ENCODE peak calls at places on chromosomes 12 and 14, in nine cellular contexts. H is upper lobe of right lung, B is heart right ventricle, A is cardiac muscle cell, W is DND-41, K is stomach, S is ovary, Q is tibial artery, L is GM23338. G is an unnamed sample.

GRCh38 chr12:110619534-110619953 is 5.6 kb downstream of the TCTN1 start:
- DNase-seq in H (no peak), B (no peak), A (no peak), W (no peak), K (no peak), S (no peak), Q (no peak), L (no peak), G (no peak)

GRCh38 chr12:25384954-25385216 is 134.2 kb upstream of the KRAS start:
- DNase-seq in H (no peak), B (no peak), A (no peak), W (no peak), K (no peak), S (no peak), Q (no peak), L (no peak), G (no peak)

GRCh38 chr14:78356406-78356805 is 186.2 kb downstream of the NRXN3 start:
- DNase-seq in H (no peak), B (no peak), A (no peak), W (no peak), K (no peak), S (no peak), Q (no peak), L (peak; percentile 39), G (no peak)

GRCh38 chr14:90871605-90872233 is 55.5 kb upstream of the TTC7B start:
- DNase-seq in H (no peak), B (no peak), A (no peak), W (no peak), K (no peak), S (no peak), Q (no peak), L (no peak), G (no peak)

GRCh38 chr12:48788852-48789775 is at the start of gene ADCY6:
- DNase-seq in H (peak; percentile 92), B (peak; percentile 89), A (peak; percentile 88), W (no peak), K (peak; percentile 87), S (peak; percentile 78), Q (peak; percentile 75), L (peak; percentile 94), G (peak; percentile 87)

GRCh38 chr12:45292486-45293195 is 76.7 kb downstream of the ANO6 start:
- DNase-seq in H (no peak), B (no peak), A (peak; percentile 49), W (no peak), K (no peak), S (peak; percentile 52), Q (no peak), L (no peak), G (no peak)

GRCh38 chr12:52233462-52234141 is 559 bp downstream of the KRT7 start:
- DNase-seq in H (peak; percentile 61), B (no peak), A (no peak), W (no peak), K (no peak), S (no peak), Q (no peak), L (peak; percentile 49), G (no peak)

GRCh38 chr12:16112626-16113560 is 164.6 kb downstream of the SLC15A5 start:
- DNase-seq in H (no peak), B (peak; percentile 3), A (peak; percentile 61), W (no peak), K (no peak), S (no peak), Q (no peak), L (peak; percentile 74), G (no peak)

GRCh38 chr14:22190411-22191191 is 398.4 kb downstream of the DAD1 start:
- DNase-seq in H (no peak), B (no peak), A (no peak), W (no peak), K (no peak), S (no peak), Q (no peak), L (no peak), G (no peak)

DNA sequence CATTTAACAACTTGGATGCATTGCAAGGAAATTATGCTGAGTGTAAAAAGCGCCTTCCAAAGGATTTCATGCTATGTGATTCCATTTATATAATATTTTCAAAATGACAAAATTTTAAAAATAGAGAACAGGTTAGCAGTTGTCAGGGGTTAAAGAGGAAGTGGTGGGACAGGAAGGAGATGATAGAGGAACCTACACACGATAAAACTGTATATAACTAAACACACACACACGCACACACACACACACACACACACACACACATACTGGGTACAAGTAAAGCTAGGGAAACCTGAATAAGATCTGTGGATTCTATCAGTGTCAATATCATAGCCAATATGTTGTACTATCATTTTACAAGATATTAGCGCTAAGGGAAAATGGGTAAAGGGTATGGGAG is 17.2 kb downstream of the TTC9 start:
- DNase-seq in H (no peak), B (no peak), A (no peak), W (peak; percentile 44), K (no peak), S (no peak), Q (no peak), L (no peak), G (no peak)
- H3K4me1 ChIP-seq in H (peaks cover 23% of the 10 kb centered on the region), B (no peaks in the 10 kb centered on the region), A (no peaks in the 10 kb centered on the region), W (peaks cover 30% of the 10 kb centered on the region), K (peaks cover 22% of the 10 kb centered on the region), S (no peaks in the 10 kb centered on the region), Q (peaks cover 6% of the 10 kb centered on the region), L (peaks cover 77% of the 10 kb centered on the region), G (no peaks in the 10 kb centered on the region)

GRCh38 chr12:53986686-53987180 is 1.8 kb downstream of the HOXC10 start:
- DNase-seq in H (no peak), B (no peak), A (no peak), W (no peak), K (no peak), S (no peak), Q (no peak), L (no peak), G (no peak)
- H3K4me3 ChIP-seq in H (no peak overlapping the region), B (no peak overlapping the region), A (no peak overlapping the region), W (no peak overlapping the region), K (no peak overlapping the region), S (no peak overlapping the region), Q (peak overlapping the region; percentile 84), L (peak overlapping the region; percentile 44), G (no peak overlapping the region)

GRCh38 chr14:34365309-34365915 is 96.6 kb downstream of the SPTSSA start:
- DNase-seq in H (no peak), B (no peak), A (peak; percentile 25), W (no peak), K (no peak), S (no peak), Q (no peak), L (peak; percentile 15), G (no peak)
- TF ChIP-seq CTCF in H (peak; percentile 47), B (peak; percentile 15), A (peak; percentile 36), W (no peak), K (peak; percentile 53), S (no peak), Q (no peak), L (no peak), G (peak; percentile 38)

DNA sequence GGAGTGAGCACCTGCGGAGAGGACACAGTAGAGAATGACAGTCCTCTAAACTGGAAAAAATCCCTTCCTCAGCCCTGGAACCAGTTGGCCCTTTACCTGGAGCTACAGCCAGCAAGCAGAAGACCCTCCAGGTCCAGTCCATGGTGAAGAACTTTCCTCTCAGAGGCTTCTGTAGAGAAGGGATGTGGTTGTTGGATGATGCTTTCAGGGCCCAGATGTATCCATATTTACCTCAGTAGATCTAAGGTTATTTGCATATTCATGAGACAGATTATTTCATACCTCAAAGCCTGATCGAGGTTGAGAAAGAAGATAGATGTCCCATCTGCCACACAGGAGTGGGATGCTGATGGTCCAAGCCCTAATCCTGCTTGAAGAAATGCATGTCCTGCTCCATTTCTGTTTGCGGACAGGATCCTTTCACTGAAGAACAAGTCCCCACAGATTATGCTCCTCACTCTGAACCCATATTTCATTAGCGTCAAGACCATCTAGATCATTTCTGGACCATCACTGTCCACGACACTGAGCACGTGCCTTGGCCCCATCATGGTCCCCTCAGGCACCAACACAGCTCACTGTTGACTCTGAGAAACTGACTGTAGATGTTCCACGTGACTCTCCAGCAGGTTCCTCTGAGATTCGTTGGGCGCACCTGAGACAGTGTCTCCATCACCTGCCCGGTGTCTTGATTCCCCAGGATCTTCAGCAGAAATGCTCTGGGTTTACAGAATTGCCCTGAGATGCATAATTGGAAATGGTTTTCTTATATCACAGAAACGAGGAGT is 985.2 kb downstream of the TMEM121 start:
- DNase-seq in H (no peak), B (no peak), A (no peak), W (no peak), K (no peak), S (no peak), Q (no peak), L (no peak), G (no peak)
- H3K4me1 ChIP-seq in H (no peaks in the 10 kb centered on the region), B (no peaks in the 10 kb centered on the region), A (no peaks in the 10 kb centered on the region), W (peaks cover 70% of the 10 kb centered on the region), K (no peaks in the 10 kb centered on the region), S (no peaks in the 10 kb centered on the region), Q (no peaks in the 10 kb centered on the region), L (no peaks in the 10 kb centered on the region), G (no peaks in the 10 kb centered on the region)

GRCh38 chr14:74956000-74956279 is 543 bp upstream of the PGF start:
- DNase-seq in H (no peak), B (no peak), A (no peak), W (no peak), K (no peak), S (no peak), Q (no peak), L (no peak), G (no peak)
- H3K4me3 ChIP-seq in H (peak overlapping the region; percentile 52), B (peak overlapping the region; percentile 80), A (peak overlapping the region; percentile 32), W (no peak overlapping the region), K (peak overlapping the region; percentile 53), S (peak overlapping the region; percentile 23), Q (peak overlapping the region; percentile 72), L (peak overlapping the region; percentile 76), G (peak overlapping the region; percentile 32)